ENCODE peak calls at places on chromosomes 6 and 20, in seven cellular contexts. O, W, P, S, Z, B and D are unnamed samples.

GRCh38 chr20:63212792-63213191 is 3.1 kb downstream of the YTHDF1 start:
- DNase-seq in S (no peak), B (peak; percentile 30), Z (no peak), O (no peak), P (no peak), W (no peak), D (no peak)

GRCh38 chr6:1612902-1613301 is 3.2 kb downstream of the FOXC1 start:
- DNase-seq in B (peak; percentile 75), S (no peak), W (no peak), P (no peak), O (no peak), Z (no peak), D (no peak)

GRCh38 chr6:161018165-161018564 is 26.6 kb downstream of the MAP3K4 start:
- DNase-seq in O (no peak), Z (no peak), S (no peak), P (no peak), B (no peak), W (no peak), D (no peak)

GRCh38 chr6:150890346-150890745 is 24.8 kb downstream of the MTHFD1L start:
- DNase-seq in S (no peak), Z (no peak), B (no peak), O (no peak), W (peak; percentile 53), P (no peak), D (no peak)

GRCh38 chr20:20089018-20089417 is 36.7 kb downstream of the CFAP61 start:
- DNase-seq in Z (no peak), O (no peak), S (no peak), B (no peak), W (no peak), P (no peak), D (no peak)

GRCh38 chr6:11802886-11803595 is 24.4 kb upstream of the ADTRP start:
- DNase-seq in W (no peak), B (no peak), P (no peak), O (no peak), S (no peak), Z (no peak), D (no peak)

GRCh38 chr20:16771204-16771603 is 23.0 kb downstream of the OTOR start:
- DNase-seq in O (no peak), S (no peak), W (no peak), Z (no peak), P (no peak), B (no peak), D (no peak)

GRCh38 chr20:42688576-42688975 is 501.1 kb downstream of the PTPRT start:
- DNase-seq in S (no peak), B (no peak), O (no peak), W (no peak), Z (no peak), P (no peak), D (no peak)

GRCh38 chr6:84652356-84653026 is 111.9 kb downstream of the TBX18 start:
- DNase-seq in O (no peak), W (no peak), Z (no peak), B (peak; percentile 95), S (no peak), P (no peak), D (no peak)

GRCh38 chr20:56195946-56196345 is 52.6 kb upstream of the MC3R start:
- DNase-seq in B (no peak), Z (no peak), W (no peak), S (no peak), O (no peak), P (no peak), D (no peak)

GRCh38 chr6:86820750-86821149 is 116.6 kb upstream of the HTR1E start:
- DNase-seq in O (no peak), S (no peak), W (no peak), B (no peak), P (no peak), Z (no peak), D (no peak)

GRCh38 chr6:158143700-158144099 is 24.4 kb downstream of the SERAC1 start:
- DNase-seq in P (no peak), B (no peak), O (no peak), Z (no peak), W (no peak), S (peak; percentile 76), D (no peak)

GRCh38 chr6:161100072-161100471 is 108.5 kb downstream of the MAP3K4 start:
- DNase-seq in S (no peak), B (no peak), W (no peak), Z (no peak), P (no peak), O (no peak), D (peak; percentile 19)

GRCh38 chr6:9527679-9528286 is 887.1 kb downstream of the TFAP2A start:
- DNase-seq in O (no peak), W (no peak), Z (no peak), B (no peak), P (no peak), S (no peak), D (no peak)

GRCh38 chr20:59385461-59385860 is 85.0 kb downstream of the EDN3 start:
- DNase-seq in Z (no peak), B (no peak), O (no peak), S (peak; percentile 54), P (no peak), W (no peak), D (no peak)

GRCh38 chr6:35602133-35602946 is 86.4 kb downstream of the FKBP5 start:
- DNase-seq in P (peak; percentile 24), S (no peak), B (peak; percentile 69), Z (no peak), W (no peak), O (peak; percentile 51), D (no peak)
- H3K36me3 ChIP-seq in P (no peaks in the 10 kb centered on the region), S (no peaks in the 10 kb centered on the region), B (no peaks in the 10 kb centered on the region), Z (peaks cover 25% of the 10 kb centered on the region), W (peaks cover 32% of the 10 kb centered on the region), O (peaks cover 33% of the 10 kb centered on the region), D (peaks cover 4% of the 10 kb centered on the region)

GRCh38 chr20:58245931-58246330 is 17.5 kb upstream of the ANKRD60 start:
- DNase-seq in O (no peak), W (no peak), P (no peak), B (no peak), S (no peak), Z (no peak), D (no peak)

GRCh38 chr20:58244517-58245030 is 16.1 kb upstream of the ANKRD60 start:
- DNase-seq in B (no peak), O (no peak), W (no peak), S (no peak), P (no peak), Z (no peak), D (no peak)

GRCh38 chr20:58243653-58244410 is 15.4 kb upstream of the ANKRD60 start:
- DNase-seq in B (peak; percentile 24), S (no peak), P (no peak), W (no peak), O (no peak), Z (no peak), D (no peak)

GRCh38 chr20:58246346-58246745 is 17.9 kb upstream of the ANKRD60 start:
- DNase-seq in Z (no peak), W (no peak), O (no peak), B (peak; percentile 17), S (peak; percentile 76), P (no peak), D (peak; percentile 50)

DNA sequence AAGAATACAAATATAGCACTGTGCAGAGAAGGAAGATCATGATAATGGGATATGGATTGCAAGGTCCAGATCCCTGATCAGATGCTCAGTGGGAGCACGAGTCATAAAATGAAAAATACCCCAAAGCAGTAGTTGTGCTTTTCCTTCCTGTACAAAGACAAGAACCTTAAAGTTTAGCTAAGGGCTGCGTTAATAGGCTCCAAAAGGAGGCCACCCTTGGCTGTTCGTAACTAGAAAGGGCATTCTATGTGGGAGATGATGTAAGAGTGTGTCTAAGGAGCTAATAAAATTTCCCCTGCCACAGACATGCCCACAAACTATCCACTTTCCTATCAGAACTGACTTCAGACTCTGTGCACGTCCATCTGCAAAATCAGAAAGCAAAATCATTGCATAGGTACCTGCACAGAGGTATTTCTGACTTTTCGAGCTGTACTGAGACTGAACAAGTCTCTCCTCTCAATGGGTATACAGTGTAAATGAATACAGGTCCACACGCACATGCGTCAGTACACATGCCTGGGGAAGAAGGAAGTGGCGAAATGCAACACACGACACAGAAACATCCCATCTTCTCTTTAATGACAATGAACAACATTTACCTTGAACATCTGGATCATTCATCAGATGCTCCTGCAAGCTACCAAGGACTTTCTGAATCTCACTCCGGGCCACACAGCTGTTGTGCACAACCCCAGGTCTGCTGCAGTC is 16.9 kb upstream of the ANKRD60 start:
- DNase-seq in S (no peak), W (no peak), O (no peak), P (no peak), B (no peak), Z (no peak), D (no peak)
- H3K36me3 ChIP-seq in S (peaks cover 4% of the 10 kb centered on the region), W (peaks cover 53% of the 10 kb centered on the region), O (peaks cover 81% of the 10 kb centered on the region), P (peaks cover 50% of the 10 kb centered on the region), B (peaks cover 13% of the 10 kb centered on the region), Z (peaks cover 48% of the 10 kb centered on the region), D (peaks cover 7% of the 10 kb centered on the region)

DNA sequence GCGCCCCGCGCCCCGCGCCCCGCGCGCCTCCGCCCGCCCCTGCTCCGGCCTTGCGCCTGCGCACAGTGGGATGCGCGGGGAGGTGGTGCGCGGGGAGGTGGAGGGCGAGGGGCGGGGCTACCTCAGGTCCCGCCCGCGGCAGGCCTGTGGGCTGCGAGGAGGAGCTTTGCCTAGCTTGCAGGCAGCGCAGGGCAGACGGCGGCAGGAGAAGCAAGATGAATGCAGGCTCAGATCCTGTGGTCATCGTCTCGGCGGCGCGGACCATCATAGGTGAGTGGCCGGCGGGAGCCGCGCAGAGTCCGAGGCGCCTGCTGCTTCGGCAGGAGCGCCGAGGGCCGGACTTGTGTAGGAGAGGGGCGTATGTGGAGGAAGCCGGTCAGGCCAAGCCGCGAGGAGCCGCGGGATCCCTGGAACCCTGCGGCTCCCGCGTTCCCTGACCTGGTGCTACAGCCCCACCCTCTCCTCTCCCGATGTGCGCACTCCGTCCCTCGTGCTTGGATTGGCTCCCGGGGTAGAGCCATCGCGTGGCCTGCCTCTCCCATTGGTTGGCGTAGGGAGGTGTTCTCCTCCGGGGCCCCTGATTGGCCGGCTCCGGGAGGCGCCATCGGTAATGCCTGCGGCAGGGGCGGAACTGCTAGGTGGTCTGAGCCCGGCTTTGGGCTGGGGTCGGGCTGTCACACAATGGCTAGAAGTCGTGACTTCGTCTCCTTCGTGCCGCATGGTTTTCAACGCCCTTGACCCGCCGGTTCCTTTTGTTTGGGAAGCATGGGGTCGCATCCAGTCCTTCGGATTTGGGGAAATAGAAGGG is at the start of gene ACAT2:
- DNase-seq in B (peak; percentile 94), S (peak; percentile 97), P (peak; percentile 99), W (peak; percentile 98), Z (peak; percentile 97), O (peak; percentile 95), D (peak; percentile 97)
- H3K36me3 ChIP-seq in B (peaks cover 6% of the 10 kb centered on the region), S (peaks cover 40% of the 10 kb centered on the region), P (peaks cover 44% of the 10 kb centered on the region), W (peaks cover 3% of the 10 kb centered on the region), Z (peaks cover 6% of the 10 kb centered on the region), O (peaks cover 25% of the 10 kb centered on the region), D (peaks cover 42% of the 10 kb centered on the region)

GRCh38 chr6:44148306-44148705 is 10.3 kb upstream of the CAPN11 start:
- DNase-seq in P (no peak), Z (no peak), S (no peak), W (no peak), O (no peak), B (no peak), D (no peak)

GRCh38 chr6:44149369-44150012 is 9.1 kb upstream of the CAPN11 start:
- DNase-seq in P (no peak), B (no peak), W (no peak), Z (no peak), O (no peak), S (no peak), D (no peak)

GRCh38 chr6:44152109-44152461 is 6.5 kb upstream of the CAPN11 start:
- DNase-seq in S (no peak), P (no peak), W (no peak), Z (no peak), B (no peak), O (no peak), D (no peak)

GRCh38 chr6:44151348-44152108 is 7.1 kb upstream of the CAPN11 start:
- DNase-seq in W (peak; percentile 74), B (peak; percentile 46), O (peak; percentile 64), P (peak; percentile 93), S (peak; percentile 87), Z (peak; percentile 54), D (peak; percentile 88)

GRCh38 chr6:44150317-44150917 is 8.2 kb upstream of the CAPN11 start:
- DNase-seq in P (no peak), O (no peak), B (no peak), S (no peak), Z (no peak), W (no peak), D (no peak)
- H3K36me3 ChIP-seq in P (no peaks in the 10 kb centered on the region), O (peaks cover 56% of the 10 kb centered on the region), B (peaks cover 11% of the 10 kb centered on the region), S (no peaks in the 10 kb centered on the region), Z (peaks cover 24% of the 10 kb centered on the region), W (peaks cover 42% of the 10 kb centered on the region), D (no peaks in the 10 kb centered on the region)